ENCODE peak calls at places on chromosome 17, in five cellular contexts. One of them, this sample, is unnamed. For H3K9me3, the result is how much of the 10 kb centered on the place peaks cover.

GRCh38 chr17:50708050-50709000 is 611 bp upstream of the ANKRD40 start:
- DNase-seq in suprapubic skin: no peak
- DNase-seq in ovary: no peak
- DNase-seq in AG04450: no peak
- DNase-seq in tibial artery: no peak
- DNase-seq in this sample: no peak

GRCh38 chr17:55086635-55087058 is 118.1 kb downstream of the STXBP4 start:
- DNase-seq in suprapubic skin: no peak
- DNase-seq in ovary: no peak
- DNase-seq in AG04450: peak
- DNase-seq in tibial artery: no peak
- DNase-seq in this sample: no peak

GRCh38 chr17:76027159-76027839 is at the start of gene EVPL:
- DNase-seq in suprapubic skin: no peak
- DNase-seq in ovary: no peak
- DNase-seq in AG04450: no peak
- DNase-seq in tibial artery: no peak
- DNase-seq in this sample: no peak

GRCh38 chr17:18996458-18996857 is 8.1 kb downstream of the FAM83G start:
- DNase-seq in suprapubic skin: no peak
- DNase-seq in ovary: no peak
- DNase-seq in AG04450: no peak
- DNase-seq in tibial artery: no peak
- DNase-seq in this sample: no peak

GRCh38 chr17:75318615-75319222 is 29.5 kb upstream of the SLC25A19 start:
- DNase-seq in suprapubic skin: no peak
- DNase-seq in ovary: no peak
- DNase-seq in AG04450: no peak
- DNase-seq in tibial artery: no peak
- DNase-seq in this sample: no peak

GRCh38 chr17:44775136-44775837 is 16.5 kb downstream of the ADAM11 start:
- DNase-seq in suprapubic skin: peak
- DNase-seq in ovary: peak
- DNase-seq in AG04450: peak
- DNase-seq in tibial artery: peak
- DNase-seq in this sample: peak

GRCh38 chr17:7781467-7781866 is 52.5 kb upstream of the KDM6B start:
- DNase-seq in suprapubic skin: no peak
- DNase-seq in ovary: no peak
- DNase-seq in AG04450: no peak
- DNase-seq in tibial artery: no peak
- DNase-seq in this sample: no peak

GRCh38 chr17:50917418-50917743 is 51.2 kb upstream of the TOB1 start:
- DNase-seq in suprapubic skin: no peak
- DNase-seq in ovary: no peak
- DNase-seq in AG04450: no peak
- DNase-seq in tibial artery: no peak
- DNase-seq in this sample: no peak

GRCh38 chr17:80950466-80951120 is 41.0 kb upstream of the CHMP6 start:
- DNase-seq in suprapubic skin: no peak
- DNase-seq in ovary: no peak
- DNase-seq in AG04450: no peak
- DNase-seq in tibial artery: peak
- DNase-seq in this sample: no peak

GRCh38 chr17:49360796-49361128 is 1.3 kb downstream of the ZNF652 start:
- DNase-seq in suprapubic skin: no peak
- DNase-seq in ovary: peak
- DNase-seq in AG04450: no peak
- DNase-seq in tibial artery: no peak
- DNase-seq in this sample: no peak

GRCh38 chr17:27414271-27414670 is 42.0 kb upstream of the KSR1 start:
- DNase-seq in suprapubic skin: peak
- DNase-seq in ovary: no peak
- DNase-seq in AG04450: no peak
- DNase-seq in tibial artery: no peak
- DNase-seq in this sample: no peak

GRCh38 chr17:13297198-13297597 is 279.4 kb upstream of the ELAC2 start:
- DNase-seq in suprapubic skin: no peak
- DNase-seq in ovary: no peak
- DNase-seq in AG04450: no peak
- DNase-seq in tibial artery: no peak
- DNase-seq in this sample: no peak

GRCh38 chr17:75366432-75366831 is 39.0 kb downstream of the GRB2 start:
- DNase-seq in suprapubic skin: no peak
- DNase-seq in ovary: no peak
- DNase-seq in AG04450: no peak
- DNase-seq in tibial artery: no peak
- DNase-seq in this sample: no peak

GRCh38 chr17:2101448-2102257 is 46.8 kb downstream of the HIC1 start:
- DNase-seq in suprapubic skin: no peak
- DNase-seq in ovary: no peak
- DNase-seq in AG04450: no peak
- DNase-seq in tibial artery: peak
- DNase-seq in this sample: peak

GRCh38 chr17:80270836-80271235 is 10.2 kb downstream of the RNF213 start:
- DNase-seq in suprapubic skin: no peak
- DNase-seq in ovary: no peak
- DNase-seq in AG04450: no peak
- DNase-seq in tibial artery: no peak
- DNase-seq in this sample: peak

GRCh38 chr17:29844339-29845048 is 85.5 kb downstream of the SSH2 start:
- DNase-seq in suprapubic skin: no peak
- DNase-seq in ovary: no peak
- DNase-seq in AG04450: no peak
- DNase-seq in tibial artery: no peak
- DNase-seq in this sample: no peak

GRCh38 chr17:14269473-14269872 is 31.4 kb upstream of the HS3ST3B1 start:
- DNase-seq in suprapubic skin: no peak
- DNase-seq in ovary: no peak
- DNase-seq in AG04450: no peak
- DNase-seq in tibial artery: no peak
- DNase-seq in this sample: no peak

GRCh38 chr17:45782889-45783592 is 1.1 kb upstream of the CRHR1 start:
- DNase-seq in suprapubic skin: no peak
- DNase-seq in ovary: no peak
- DNase-seq in AG04450: no peak
- DNase-seq in tibial artery: no peak
- DNase-seq in this sample: peak

DNA sequence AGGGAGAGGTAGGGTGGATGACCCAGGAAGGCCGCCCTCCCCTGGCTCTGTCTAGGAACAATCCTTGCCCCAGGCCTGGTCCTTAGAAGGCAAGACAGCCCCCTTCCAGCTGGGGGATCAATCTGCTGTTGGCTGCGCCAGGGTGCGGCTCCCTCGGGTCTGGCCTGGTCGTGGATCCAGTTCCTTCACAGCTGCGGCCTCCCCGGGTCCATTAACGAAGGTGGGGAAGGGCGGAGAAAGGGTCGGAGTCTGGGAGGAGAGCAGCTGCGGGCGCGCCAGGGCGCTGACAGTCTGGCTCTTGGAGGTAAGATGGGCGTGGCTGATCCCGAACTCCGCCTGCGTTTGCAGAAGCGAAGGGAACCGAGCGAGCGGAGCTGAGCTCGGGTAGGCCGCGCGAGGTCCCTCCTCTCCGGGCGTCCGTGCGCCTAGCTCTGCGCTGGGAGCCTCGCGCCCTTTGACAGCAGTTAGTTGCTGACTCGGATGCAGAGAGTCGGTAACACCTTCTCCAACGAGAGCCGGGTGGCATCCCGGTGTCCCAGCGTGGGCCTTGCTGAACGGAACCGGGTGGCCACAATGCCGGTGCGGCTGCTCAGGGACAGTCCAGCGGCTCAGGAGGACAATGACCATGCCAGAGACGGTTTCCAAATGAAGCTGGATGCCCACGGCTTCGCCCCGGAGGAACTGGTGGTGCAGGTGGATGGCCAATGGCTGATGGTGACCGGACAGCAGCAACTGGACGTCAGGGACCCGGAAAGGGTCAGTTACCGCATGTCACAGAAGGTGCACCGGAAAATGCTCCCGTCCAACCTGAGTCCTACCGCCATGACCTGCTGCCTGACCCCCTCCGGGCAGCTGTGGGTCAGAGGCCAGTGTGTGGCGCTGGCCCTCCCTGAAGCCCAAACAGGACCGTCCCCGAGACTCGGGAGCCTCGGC is at the start of gene HSPB9:
- DNase-seq in suprapubic skin: no peak
- DNase-seq in ovary: peak
- DNase-seq in AG04450: no peak
- DNase-seq in tibial artery: no peak
- DNase-seq in this sample: no peak
- H3K4me3 ChIP-seq in suprapubic skin: peak
- H3K4me3 ChIP-seq in ovary: peak
- H3K4me3 ChIP-seq in AG04450: no peak
- H3K4me3 ChIP-seq in tibial artery: peak
- H3K4me3 ChIP-seq in this sample: no peak

GRCh38 chr17:35498429-35499178 is 38.9 kb downstream of the SLFN12L start:
- DNase-seq in suprapubic skin: no peak
- DNase-seq in ovary: no peak
- DNase-seq in AG04450: no peak
- DNase-seq in tibial artery: no peak
- DNase-seq in this sample: no peak

GRCh38 chr17:35491417-35491816 is 42.9 kb upstream of the SLFN13 start:
- DNase-seq in suprapubic skin: no peak
- DNase-seq in ovary: no peak
- DNase-seq in AG04450: no peak
- DNase-seq in tibial artery: no peak
- DNase-seq in this sample: no peak

GRCh38 chr17:35496470-35497290 is 40.8 kb downstream of the SLFN12L start:
- DNase-seq in suprapubic skin: no peak
- DNase-seq in ovary: no peak
- DNase-seq in AG04450: no peak
- DNase-seq in tibial artery: no peak
- DNase-seq in this sample: no peak

GRCh38 chr17:35489944-35490343 is 41.4 kb upstream of the SLFN13 start:
- DNase-seq in suprapubic skin: no peak
- DNase-seq in ovary: no peak
- DNase-seq in AG04450: no peak
- DNase-seq in tibial artery: no peak
- DNase-seq in this sample: no peak

DNA sequence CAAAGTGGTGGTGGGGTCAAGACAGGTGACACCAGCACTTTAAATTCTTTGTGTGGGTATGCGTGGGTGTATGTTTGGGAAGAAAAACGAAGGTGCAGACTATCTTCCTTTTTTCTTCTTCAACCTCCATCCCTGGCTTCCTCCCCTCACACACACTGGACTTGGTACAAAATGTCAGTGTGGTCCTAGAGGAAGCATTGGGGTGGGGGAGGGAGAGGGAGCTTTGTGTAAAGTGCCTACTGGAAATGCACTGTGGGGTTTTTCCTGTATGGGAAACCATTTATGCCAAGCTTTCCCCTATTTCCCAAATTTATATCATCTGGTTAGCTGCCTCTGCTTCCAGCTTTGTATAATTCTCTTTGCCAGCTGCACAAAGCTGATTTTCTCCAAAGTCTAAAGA is 44.4 kb downstream of the SLFN12L start:
- DNase-seq in suprapubic skin: no peak
- DNase-seq in ovary: no peak
- DNase-seq in AG04450: no peak
- DNase-seq in tibial artery: no peak
- DNase-seq in this sample: no peak
- H3K9me3 ChIP-seq in suprapubic skin: under half
- H3K9me3 ChIP-seq in ovary: under half
- H3K9me3 ChIP-seq in AG04450: under half
- H3K9me3 ChIP-seq in tibial artery: under half
- H3K9me3 ChIP-seq in this sample: under half

DNA sequence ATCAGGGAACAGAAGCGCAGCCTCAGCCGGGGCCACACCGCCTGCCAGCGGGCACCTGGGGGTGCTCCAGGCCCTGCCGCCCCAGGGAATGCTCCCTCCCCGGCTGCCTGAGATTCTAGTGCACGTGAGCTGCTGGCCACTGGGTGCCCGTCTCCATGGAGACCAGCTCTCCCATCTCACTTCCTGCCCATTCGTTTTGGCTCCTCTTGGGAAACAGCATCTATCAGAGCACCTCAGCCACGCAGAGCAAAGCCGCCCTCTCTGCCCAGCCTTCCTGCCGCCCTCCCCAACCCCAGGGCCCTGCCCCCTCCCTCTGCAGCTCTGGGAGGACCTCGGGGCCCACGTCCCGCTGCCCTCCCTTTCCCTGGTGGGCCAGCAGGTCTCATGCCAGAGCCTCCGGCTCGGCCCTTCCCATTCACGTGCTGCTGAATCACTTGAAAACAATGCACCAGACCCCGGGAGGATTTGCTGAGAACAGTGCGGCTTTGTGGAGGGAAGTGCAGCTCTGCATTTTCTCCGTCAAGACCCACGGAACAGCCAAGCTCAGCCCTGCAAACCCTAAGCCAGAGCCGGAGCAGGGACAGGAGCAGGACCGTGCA is 19.4 kb downstream of the CEP295NL start:
- DNase-seq in suprapubic skin: peak
- DNase-seq in ovary: peak
- DNase-seq in AG04450: peak
- DNase-seq in tibial artery: peak
- DNase-seq in this sample: no peak
- H3K4me3 ChIP-seq in suprapubic skin: peak
- H3K4me3 ChIP-seq in ovary: peak
- H3K4me3 ChIP-seq in AG04450: peak
- H3K4me3 ChIP-seq in tibial artery: peak
- H3K4me3 ChIP-seq in this sample: no peak

GRCh38 chr17:82952019-82952418 is 112.2 kb upstream of the ZNF750 start:
- DNase-seq in suprapubic skin: peak
- DNase-seq in ovary: no peak
- DNase-seq in AG04450: no peak
- DNase-seq in tibial artery: peak
- DNase-seq in this sample: no peak

GRCh38 chr17:82948957-82949356 is 109.1 kb upstream of the ZNF750 start:
- DNase-seq in suprapubic skin: no peak
- DNase-seq in ovary: no peak
- DNase-seq in AG04450: no peak
- DNase-seq in tibial artery: peak
- DNase-seq in this sample: no peak

GRCh38 chr17:82949984-82950383 is 110.2 kb upstream of the ZNF750 start:
- DNase-seq in suprapubic skin: no peak
- DNase-seq in ovary: no peak
- DNase-seq in AG04450: no peak
- DNase-seq in tibial artery: peak
- DNase-seq in this sample: no peak

GRCh38 chr17:82949361-82949760 is 109.5 kb upstream of the ZNF750 start:
- DNase-seq in suprapubic skin: no peak
- DNase-seq in ovary: no peak
- DNase-seq in AG04450: no peak
- DNase-seq in tibial artery: peak
- DNase-seq in this sample: no peak

DNA sequence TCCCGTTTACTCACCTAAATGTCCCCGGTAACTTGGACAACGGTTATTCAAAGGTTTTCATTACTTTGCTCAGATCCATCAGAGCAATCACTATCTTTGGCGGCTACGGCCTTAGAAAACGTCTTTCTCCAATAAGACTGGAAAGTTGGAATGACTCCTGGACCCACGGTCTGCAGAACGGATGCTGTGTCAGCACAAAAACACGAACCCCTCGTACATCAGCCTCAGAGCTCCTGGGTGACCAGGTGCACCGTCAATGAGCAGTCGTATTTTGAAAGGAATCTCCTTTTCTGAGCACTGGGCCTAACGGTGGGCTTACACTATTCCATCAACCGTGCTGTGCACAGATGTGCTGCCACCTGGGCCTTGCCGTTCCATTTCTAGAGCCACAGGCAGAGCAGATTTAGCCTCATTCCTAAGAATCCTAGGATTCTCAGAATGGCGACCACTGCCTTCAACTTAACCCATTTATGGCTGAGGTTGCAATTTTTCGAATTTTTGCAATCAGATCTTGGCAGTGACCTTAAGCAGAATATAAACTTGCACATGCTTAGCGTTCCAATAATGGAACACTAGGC is 110.8 kb upstream of the ZNF750 start:
- DNase-seq in suprapubic skin: peak
- DNase-seq in ovary: no peak
- DNase-seq in AG04450: no peak
- DNase-seq in tibial artery: peak
- DNase-seq in this sample: no peak
- H3K9me3 ChIP-seq in suprapubic skin: under half
- H3K9me3 ChIP-seq in ovary: under half
- H3K9me3 ChIP-seq in AG04450: under half
- H3K9me3 ChIP-seq in tibial artery: under half
- H3K9me3 ChIP-seq in this sample: under half

This sample was measured in CD4-positive, alpha-beta memory T cell.